ENCODE peak calls at places on chromosomes 5 and 9, in four cellular contexts. P is NCI-H1092, A is iPS-NIHi11, E is K562. W is an unnamed sample.
A peak's percentile ranks its signal among the peaks of the same experiment; 100 is the strongest.

GRCh38 chr9:33721674-33722358 is 73.5 kb upstream of the PRSS3 start:
- DNase-seq in P (peak; percentile 82), A (peak; percentile 84), E (peak; percentile 56), W (peak; percentile 49)

GRCh38 chr9:127557466-127557869 is 54.6 kb upstream of the STXBP1 start:
- DNase-seq in P (no peak), A (peak; percentile 55), E (no peak), W (no peak)

GRCh38 chr9:8366161-8366926 is 566.8 kb upstream of the DMAC1 start:
- DNase-seq in P (no peak), A (no peak), E (no peak), W (no peak)

GRCh38 chr5:120134944-120135343 is 329.2 kb upstream of the PRR16 start:
- DNase-seq in P (no peak), A (no peak), E (no peak), W (no peak)

GRCh38 chr5:157533011-157533481 is 42.5 kb downstream of the ADAM19 start:
- DNase-seq in P (no peak), A (no peak), E (no peak), W (no peak)

GRCh38 chr9:6667633-6668280 is 22.2 kb upstream of the GLDC start:
- DNase-seq in P (peak; percentile 36), A (peak; percentile 59), E (peak; percentile 15), W (no peak)

GRCh38 chr5:15577132-15577531 is 77.2 kb downstream of the FBXL7 start:
- DNase-seq in P (no peak), A (no peak), E (no peak), W (no peak)

GRCh38 chr5:65066385-65066784 is 297.7 kb downstream of the CWC27 start:
- DNase-seq in P (no peak), A (no peak), E (no peak), W (no peak)

GRCh38 chr9:133125706-133126696 is 5.0 kb upstream of the RALGDS start:
- DNase-seq in P (no peak), A (no peak), E (no peak), W (no peak)

GRCh38 chr5:66882592-66883227 is 286.5 kb downstream of the MAST4 start:
- DNase-seq in P (no peak), A (no peak), E (no peak), W (no peak)

GRCh38 chr9:133397370-133397769 is 20.4 kb downstream of the REXO4 start:
- DNase-seq in P (no peak), A (no peak), E (no peak), W (no peak)